ENCODE peak calls at places on chromosome 7, in four cellular contexts. One of them, this sample, is unnamed.

GRCh38 chr7:73970801-73971229 is 57.2 kb upstream of the ELN start:
- DNase-seq in hepatocyte: no peak
- DNase-seq in H9: no peak
- DNase-seq in neuronal stem cell: no peak
- DNase-seq in this sample: no peak

GRCh38 chr7:23397241-23397640 is 73.0 kb downstream of the IGF2BP3 start:
- DNase-seq in neuronal stem cell: no peak
- DNase-seq in hepatocyte: no peak
- DNase-seq in H9: no peak
- DNase-seq in this sample: no peak

GRCh38 chr7:29040570-29040906 is 82.4 kb upstream of the TRIL start:
- DNase-seq in neuronal stem cell: no peak
- DNase-seq in H9: no peak
- DNase-seq in hepatocyte: no peak
- DNase-seq in this sample: no peak

GRCh38 chr7:39741942-39742623 is 118.7 kb downstream of the RALA start:
- DNase-seq in hepatocyte: peak
- DNase-seq in neuronal stem cell: peak
- DNase-seq in H9: peak
- DNase-seq in this sample: no peak

GRCh38 chr7:953547-954327 is 743 bp downstream of the ADAP1 start:
- DNase-seq in H9: peak
- DNase-seq in hepatocyte: peak
- DNase-seq in neuronal stem cell: no peak
- DNase-seq in this sample: peak

GRCh38 chr7:67371429-67372305 is 375.0 kb downstream of the TYW1 start:
- DNase-seq in neuronal stem cell: peak
- DNase-seq in H9: peak
- DNase-seq in hepatocyte: peak
- DNase-seq in this sample: peak

GRCh38 chr7:150403376-150404171 is 24.4 kb downstream of the ZNF775 start:
- DNase-seq in neuronal stem cell: no peak
- DNase-seq in hepatocyte: peak
- DNase-seq in H9: peak
- DNase-seq in this sample: no peak

GRCh38 chr7:127943541-127944521 is 87.4 kb downstream of the LRRC4 start:
- DNase-seq in hepatocyte: peak
- DNase-seq in H9: no peak
- DNase-seq in neuronal stem cell: no peak
- DNase-seq in this sample: no peak

GRCh38 chr7:4791738-4792536 is 16.5 kb downstream of the AP5Z1 start:
- DNase-seq in H9: peak
- DNase-seq in hepatocyte: peak
- DNase-seq in neuronal stem cell: peak
- DNase-seq in this sample: no peak
- H3K4me2 ChIP-seq in H9: no peak
- H3K4me2 ChIP-seq in hepatocyte: no peak
- H3K4me2 ChIP-seq in neuronal stem cell: peak
- H3K4me2 ChIP-seq in this sample: no peak

GRCh38 chr7:35818513-35818912 is 17.7 kb downstream of the SEPTIN7 start:
- DNase-seq in H9: no peak
- DNase-seq in hepatocyte: no peak
- DNase-seq in neuronal stem cell: no peak
- DNase-seq in this sample: no peak

GRCh38 chr7:35816514-35816913 is 15.7 kb downstream of the SEPTIN7 start:
- DNase-seq in H9: no peak
- DNase-seq in neuronal stem cell: no peak
- DNase-seq in hepatocyte: no peak
- DNase-seq in this sample: no peak

GRCh38 chr7:35819310-35819709 is 18.5 kb downstream of the SEPTIN7 start:
- DNase-seq in H9: no peak
- DNase-seq in neuronal stem cell: no peak
- DNase-seq in hepatocyte: no peak
- DNase-seq in this sample: no peak

GRCh38 chr7:35817181-35817580 is 16.3 kb downstream of the SEPTIN7 start:
- DNase-seq in neuronal stem cell: no peak
- DNase-seq in hepatocyte: no peak
- DNase-seq in H9: no peak
- DNase-seq in this sample: no peak

GRCh38 chr7:35817930-35818329 is 17.1 kb downstream of the SEPTIN7 start:
- DNase-seq in H9: no peak
- DNase-seq in neuronal stem cell: no peak
- DNase-seq in hepatocyte: no peak
- DNase-seq in this sample: no peak
- H3K4me2 ChIP-seq in H9: no peak
- H3K4me2 ChIP-seq in neuronal stem cell: no peak
- H3K4me2 ChIP-seq in hepatocyte: no peak
- H3K4me2 ChIP-seq in this sample: no peak

GRCh38 chr7:20598479-20599419 is 16.7 kb upstream of the ABCB5 start:
- DNase-seq in hepatocyte: peak
- DNase-seq in H9: no peak
- DNase-seq in neuronal stem cell: peak
- DNase-seq in this sample: peak
- H3K4me2 ChIP-seq in hepatocyte: no peak
- H3K4me2 ChIP-seq in H9: no peak
- H3K4me2 ChIP-seq in neuronal stem cell: no peak
- H3K4me2 ChIP-seq in this sample: no peak

GRCh38 chr7:124030964-124031363 is 1.9 kb downstream of the TMEM229A start:
- DNase-seq in H9: no peak
- DNase-seq in neuronal stem cell: no peak
- DNase-seq in hepatocyte: no peak
- DNase-seq in this sample: no peak

GRCh38 chr7:124032369-124033092 is at the start of gene TMEM229A:
- DNase-seq in H9: peak
- DNase-seq in hepatocyte: peak
- DNase-seq in neuronal stem cell: peak
- DNase-seq in this sample: no peak

GRCh38 chr7:124029789-124030188 is 3.1 kb downstream of the TMEM229A start:
- DNase-seq in H9: no peak
- DNase-seq in neuronal stem cell: no peak
- DNase-seq in hepatocyte: no peak
- DNase-seq in this sample: no peak

GRCh38 chr7:124031919-124032318 is 948 bp downstream of the TMEM229A start:
- DNase-seq in H9: no peak
- DNase-seq in neuronal stem cell: no peak
- DNase-seq in hepatocyte: no peak
- DNase-seq in this sample: no peak

GRCh38 chr7:124031406-124031805 is 1.5 kb downstream of the TMEM229A start:
- DNase-seq in neuronal stem cell: no peak
- DNase-seq in H9: no peak
- DNase-seq in hepatocyte: no peak
- DNase-seq in this sample: no peak
- H3K4me2 ChIP-seq in neuronal stem cell: no peak
- H3K4me2 ChIP-seq in H9: peak
- H3K4me2 ChIP-seq in hepatocyte: peak
- H3K4me2 ChIP-seq in this sample: no peak

This sample was measured in PC-9.